ENCODE peak calls at places on chromosomes 2 and 18, in five cellular contexts. One of them, this sample, is unnamed.

GRCh38 chr2:85589982-85590791 is 5.4 kb upstream of the RNF181 start:
- DNase-seq in tibial nerve: no peak
- DNase-seq in heart left ventricle: peak; percentile 67
- DNase-seq in naive thymus-derived CD4-positive, alpha-beta T cell: no peak
- DNase-seq in neural progenitor cell: no peak
- DNase-seq in this sample: peak; percentile 99

GRCh38 chr2:197286805-197287595 is 23.6 kb downstream of the ANKRD44 start:
- DNase-seq in tibial nerve: peak; percentile 71
- DNase-seq in heart left ventricle: peak; percentile 59
- DNase-seq in naive thymus-derived CD4-positive, alpha-beta T cell: peak; percentile 74
- DNase-seq in neural progenitor cell: no peak
- DNase-seq in this sample: peak; percentile 92

GRCh38 chr2:43840961-43841360 is 2.2 kb downstream of the ABCG8 start:
- DNase-seq in tibial nerve: no peak
- DNase-seq in heart left ventricle: no peak
- DNase-seq in naive thymus-derived CD4-positive, alpha-beta T cell: no peak
- DNase-seq in neural progenitor cell: no peak
- DNase-seq in this sample: no peak

GRCh38 chr18:70422061-70422965 is 133.5 kb downstream of the SOCS6 start:
- DNase-seq in tibial nerve: peak; percentile 67
- DNase-seq in heart left ventricle: peak; percentile 72
- DNase-seq in naive thymus-derived CD4-positive, alpha-beta T cell: no peak
- DNase-seq in neural progenitor cell: no peak
- DNase-seq in this sample: peak; percentile 93

GRCh38 chr18:32815881-32816280 is 43.1 kb upstream of the KLHL14 start:
- DNase-seq in tibial nerve: no peak
- DNase-seq in heart left ventricle: no peak
- DNase-seq in naive thymus-derived CD4-positive, alpha-beta T cell: no peak
- DNase-seq in neural progenitor cell: no peak
- DNase-seq in this sample: no peak

GRCh38 chr2:161122772-161123530 is 37.3 kb upstream of the TANK start:
- DNase-seq in tibial nerve: peak; percentile 31
- DNase-seq in heart left ventricle: peak; percentile 41
- DNase-seq in naive thymus-derived CD4-positive, alpha-beta T cell: no peak
- DNase-seq in neural progenitor cell: no peak
- DNase-seq in this sample: peak; percentile 92

GRCh38 chr2:57882895-57883515 is 163.6 kb upstream of the VRK2 start:
- DNase-seq in tibial nerve: no peak
- DNase-seq in heart left ventricle: no peak
- DNase-seq in naive thymus-derived CD4-positive, alpha-beta T cell: no peak
- DNase-seq in neural progenitor cell: no peak
- DNase-seq in this sample: no peak

GRCh38 chr2:54520687-54521086 is 64.6 kb downstream of the SPTBN1 start:
- DNase-seq in tibial nerve: no peak
- DNase-seq in heart left ventricle: no peak
- DNase-seq in naive thymus-derived CD4-positive, alpha-beta T cell: no peak
- DNase-seq in neural progenitor cell: no peak
- DNase-seq in this sample: no peak

GRCh38 chr2:218406949-218407703 is 7.5 kb downstream of the CTDSP1 start:
- DNase-seq in tibial nerve: peak; percentile 69
- DNase-seq in heart left ventricle: peak; percentile 48
- DNase-seq in naive thymus-derived CD4-positive, alpha-beta T cell: peak; percentile 77
- DNase-seq in neural progenitor cell: peak; percentile 8
- DNase-seq in this sample: peak; percentile 76

GRCh38 chr2:12232876-12233275 is 483.9 kb upstream of the TRIB2 start:
- DNase-seq in tibial nerve: no peak
- DNase-seq in heart left ventricle: no peak
- DNase-seq in naive thymus-derived CD4-positive, alpha-beta T cell: no peak
- DNase-seq in neural progenitor cell: no peak
- DNase-seq in this sample: no peak

GRCh38 chr2:197010200-197011020 is 83.9 kb upstream of the PGAP1 start:
- DNase-seq in tibial nerve: no peak
- DNase-seq in heart left ventricle: no peak
- DNase-seq in naive thymus-derived CD4-positive, alpha-beta T cell: no peak
- DNase-seq in neural progenitor cell: peak; percentile 36
- DNase-seq in this sample: no peak

GRCh38 chr2:239600650-239601049 is 199.8 kb upstream of the HDAC4 start:
- DNase-seq in tibial nerve: no peak
- DNase-seq in heart left ventricle: no peak
- DNase-seq in naive thymus-derived CD4-positive, alpha-beta T cell: no peak
- DNase-seq in neural progenitor cell: no peak
- DNase-seq in this sample: no peak

GRCh38 chr2:182870227-182870626 is 3.8 kb upstream of the FRZB start:
- DNase-seq in tibial nerve: no peak
- DNase-seq in heart left ventricle: no peak
- DNase-seq in naive thymus-derived CD4-positive, alpha-beta T cell: no peak
- DNase-seq in neural progenitor cell: peak; percentile 65
- DNase-seq in this sample: no peak

GRCh38 chr2:114222331-114222730 is 220.1 kb upstream of the DPP10 start:
- DNase-seq in tibial nerve: no peak
- DNase-seq in heart left ventricle: no peak
- DNase-seq in naive thymus-derived CD4-positive, alpha-beta T cell: no peak
- DNase-seq in neural progenitor cell: no peak
- DNase-seq in this sample: no peak

GRCh38 chr2:70643715-70644114 is 90.1 kb upstream of the TGFA start:
- DNase-seq in tibial nerve: no peak
- DNase-seq in heart left ventricle: no peak
- DNase-seq in naive thymus-derived CD4-positive, alpha-beta T cell: peak; percentile 38
- DNase-seq in neural progenitor cell: peak; percentile 62
- DNase-seq in this sample: peak; percentile 14

GRCh38 chr2:71846669-71847291 is 300.9 kb downstream of the CYP26B1 start:
- DNase-seq in tibial nerve: no peak
- DNase-seq in heart left ventricle: no peak
- DNase-seq in naive thymus-derived CD4-positive, alpha-beta T cell: no peak
- DNase-seq in neural progenitor cell: no peak
- DNase-seq in this sample: peak; percentile 28

GRCh38 chr2:30073523-30073922 is 73.3 kb upstream of the YPEL5 start:
- DNase-seq in tibial nerve: no peak
- DNase-seq in heart left ventricle: no peak
- DNase-seq in naive thymus-derived CD4-positive, alpha-beta T cell: no peak
- DNase-seq in neural progenitor cell: no peak
- DNase-seq in this sample: no peak

GRCh38 chr2:216665240-216665639 is 30.1 kb downstream of the IGFBP5 start:
- DNase-seq in tibial nerve: peak; percentile 57
- DNase-seq in heart left ventricle: peak; percentile 73
- DNase-seq in naive thymus-derived CD4-positive, alpha-beta T cell: no peak
- DNase-seq in neural progenitor cell: peak; percentile 18
- DNase-seq in this sample: peak; percentile 68

GRCh38 chr2:75788154-75788553 is 77.4 kb upstream of the GCFC2 start:
- DNase-seq in tibial nerve: no peak
- DNase-seq in heart left ventricle: no peak
- DNase-seq in naive thymus-derived CD4-positive, alpha-beta T cell: no peak
- DNase-seq in neural progenitor cell: no peak
- DNase-seq in this sample: no peak

GRCh38 chr2:71570511-71570910 is 117.2 kb downstream of the DYSF start:
- DNase-seq in tibial nerve: no peak
- DNase-seq in heart left ventricle: no peak
- DNase-seq in naive thymus-derived CD4-positive, alpha-beta T cell: no peak
- DNase-seq in neural progenitor cell: no peak
- DNase-seq in this sample: no peak

GRCh38 chr18:40583671-40584070 is 1371.4 kb upstream of the PIK3C3 start:
- DNase-seq in tibial nerve: no peak
- DNase-seq in heart left ventricle: no peak
- DNase-seq in naive thymus-derived CD4-positive, alpha-beta T cell: no peak
- DNase-seq in neural progenitor cell: no peak
- DNase-seq in this sample: no peak

GRCh38 chr2:15449542-15450236 is 111.4 kb downstream of the NBAS start:
- DNase-seq in tibial nerve: no peak
- DNase-seq in heart left ventricle: no peak
- DNase-seq in naive thymus-derived CD4-positive, alpha-beta T cell: no peak
- DNase-seq in neural progenitor cell: no peak
- DNase-seq in this sample: peak; percentile 63

GRCh38 chr2:143071185-143071876 is 57.9 kb upstream of the ARHGAP15 start:
- DNase-seq in tibial nerve: no peak
- DNase-seq in heart left ventricle: no peak
- DNase-seq in naive thymus-derived CD4-positive, alpha-beta T cell: no peak
- DNase-seq in neural progenitor cell: no peak
- DNase-seq in this sample: no peak

GRCh38 chr2:170680172-170680913 is 34.8 kb upstream of the SP5 start:
- DNase-seq in tibial nerve: no peak
- DNase-seq in heart left ventricle: no peak
- DNase-seq in naive thymus-derived CD4-positive, alpha-beta T cell: no peak
- DNase-seq in neural progenitor cell: no peak
- DNase-seq in this sample: no peak

GRCh38 chr2:152433289-152433688 is 98.3 kb downstream of the FMNL2 start:
- DNase-seq in tibial nerve: no peak
- DNase-seq in heart left ventricle: no peak
- DNase-seq in naive thymus-derived CD4-positive, alpha-beta T cell: no peak
- DNase-seq in neural progenitor cell: no peak
- DNase-seq in this sample: no peak

GRCh38 chr2:79393107-79393506 is 119.7 kb upstream of the CTNNA2 start:
- DNase-seq in tibial nerve: no peak
- DNase-seq in heart left ventricle: no peak
- DNase-seq in naive thymus-derived CD4-positive, alpha-beta T cell: no peak
- DNase-seq in neural progenitor cell: no peak
- DNase-seq in this sample: no peak

GRCh38 chr2:156915332-156915731 is 342.2 kb upstream of the GALNT5 start:
- DNase-seq in tibial nerve: no peak
- DNase-seq in heart left ventricle: no peak
- DNase-seq in naive thymus-derived CD4-positive, alpha-beta T cell: no peak
- DNase-seq in neural progenitor cell: no peak
- DNase-seq in this sample: no peak

GRCh38 chr18:28791101-28791500 is 614.2 kb upstream of the CDH2 start:
- DNase-seq in tibial nerve: no peak
- DNase-seq in heart left ventricle: no peak
- DNase-seq in naive thymus-derived CD4-positive, alpha-beta T cell: no peak
- DNase-seq in neural progenitor cell: no peak
- DNase-seq in this sample: no peak

GRCh38 chr2:231360881-231361294 is 34.6 kb upstream of the B3GNT7 start:
- DNase-seq in tibial nerve: no peak
- DNase-seq in heart left ventricle: no peak
- DNase-seq in naive thymus-derived CD4-positive, alpha-beta T cell: no peak
- DNase-seq in neural progenitor cell: no peak
- DNase-seq in this sample: no peak

GRCh38 chr2:163264376-163264775 is 425.8 kb upstream of the KCNH7 start:
- DNase-seq in tibial nerve: no peak
- DNase-seq in heart left ventricle: no peak
- DNase-seq in naive thymus-derived CD4-positive, alpha-beta T cell: no peak
- DNase-seq in neural progenitor cell: no peak
- DNase-seq in this sample: peak; percentile 70

GRCh38 chr2:20430461-20431302 is 16.2 kb upstream of the RHOB start:
- DNase-seq in tibial nerve: peak; percentile 17
- DNase-seq in heart left ventricle: no peak
- DNase-seq in naive thymus-derived CD4-positive, alpha-beta T cell: no peak
- DNase-seq in neural progenitor cell: no peak
- DNase-seq in this sample: no peak

GRCh38 chr2:223865124-223865523 is 27.7 kb upstream of the AP1S3 start:
- DNase-seq in tibial nerve: no peak
- DNase-seq in heart left ventricle: no peak
- DNase-seq in naive thymus-derived CD4-positive, alpha-beta T cell: peak; percentile 73
- DNase-seq in neural progenitor cell: no peak
- DNase-seq in this sample: no peak

DNA sequence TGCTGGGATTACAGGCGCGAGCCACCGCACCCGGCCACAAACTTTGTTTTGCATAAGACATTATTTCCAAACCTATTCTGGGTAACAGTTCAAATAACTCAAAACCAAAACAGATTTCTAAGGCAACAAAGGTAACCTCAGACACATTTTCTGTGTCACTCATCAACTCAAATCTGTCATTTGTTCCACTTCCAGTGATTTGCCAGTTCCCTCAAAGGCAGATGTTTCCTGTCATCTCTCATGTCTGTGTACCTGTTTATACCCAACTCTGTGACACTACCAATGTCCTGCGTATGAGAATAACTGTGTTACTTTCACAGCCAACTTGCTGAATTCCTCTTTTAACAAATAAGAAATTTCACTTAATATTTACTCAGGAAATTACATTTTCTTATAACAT is 54.4 kb downstream of the SCN3A start:
- DNase-seq in tibial nerve: no peak
- DNase-seq in heart left ventricle: no peak
- DNase-seq in naive thymus-derived CD4-positive, alpha-beta T cell: peak; percentile 6
- DNase-seq in neural progenitor cell: no peak
- DNase-seq in this sample: no peak
- H3K4me3 ChIP-seq in tibial nerve: no peak overlapping the region
- H3K4me3 ChIP-seq in heart left ventricle: no peak overlapping the region
- H3K4me3 ChIP-seq in naive thymus-derived CD4-positive, alpha-beta T cell: no peak overlapping the region
- H3K4me3 ChIP-seq in neural progenitor cell: no peak overlapping the region
- H3K4me3 ChIP-seq in this sample: no peak overlapping the region

DNA sequence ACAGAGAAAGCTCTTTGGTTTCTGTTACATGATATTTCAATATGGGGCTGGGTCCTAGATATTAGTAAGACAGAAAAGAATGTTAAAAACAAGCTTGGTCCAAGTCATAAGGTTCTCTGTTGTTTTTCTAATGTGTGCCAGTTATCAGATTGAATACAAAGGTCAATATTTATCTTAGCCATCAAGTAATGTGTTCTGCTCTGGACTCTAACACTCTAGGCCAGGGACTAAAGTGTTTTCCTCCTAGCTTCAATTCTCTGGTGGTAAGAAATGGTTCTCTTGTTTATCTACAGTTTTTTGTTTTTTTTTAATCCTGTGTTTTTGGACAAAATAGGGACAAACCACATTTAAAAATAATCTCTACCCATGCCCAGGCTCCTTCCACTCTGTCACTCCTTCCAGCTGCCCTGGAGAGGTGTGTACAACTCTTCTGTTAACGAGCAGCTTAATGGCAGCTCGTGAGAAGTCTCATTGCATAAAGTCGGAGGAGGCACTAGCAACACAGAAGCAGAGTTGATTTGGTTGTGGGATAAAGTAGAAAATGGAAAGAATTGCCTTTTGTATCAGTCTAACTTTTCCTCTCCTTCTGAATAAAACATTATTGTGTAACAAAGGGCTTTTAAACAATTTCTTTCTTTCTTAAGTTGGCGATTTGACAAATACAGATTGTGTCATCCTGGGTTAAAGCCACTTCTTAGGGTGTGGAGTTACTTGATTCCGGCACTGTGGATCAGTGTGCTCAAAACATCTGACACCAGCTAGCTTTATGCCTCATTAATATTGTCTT is 8.0 kb upstream of the SESTD1 start:
- DNase-seq in tibial nerve: no peak
- DNase-seq in heart left ventricle: no peak
- DNase-seq in naive thymus-derived CD4-positive, alpha-beta T cell: no peak
- DNase-seq in neural progenitor cell: peak; percentile 11
- DNase-seq in this sample: peak; percentile 5
- H3K4me3 ChIP-seq in tibial nerve: no peak overlapping the region
- H3K4me3 ChIP-seq in heart left ventricle: no peak overlapping the region
- H3K4me3 ChIP-seq in naive thymus-derived CD4-positive, alpha-beta T cell: no peak overlapping the region
- H3K4me3 ChIP-seq in neural progenitor cell: no peak overlapping the region
- H3K4me3 ChIP-seq in this sample: no peak overlapping the region

GRCh38 chr2:131394147-131394931 is 30.4 kb upstream of the RAB6D start:
- DNase-seq in tibial nerve: no peak
- DNase-seq in heart left ventricle: no peak
- DNase-seq in naive thymus-derived CD4-positive, alpha-beta T cell: peak; percentile 25
- DNase-seq in neural progenitor cell: peak; percentile 66
- DNase-seq in this sample: peak; percentile 28
- H3K4me3 ChIP-seq in tibial nerve: no peak overlapping the region
- H3K4me3 ChIP-seq in heart left ventricle: no peak overlapping the region
- H3K4me3 ChIP-seq in naive thymus-derived CD4-positive, alpha-beta T cell: no peak overlapping the region
- H3K4me3 ChIP-seq in neural progenitor cell: peak overlapping the region; percentile 54
- H3K4me3 ChIP-seq in this sample: no peak overlapping the region

DNA sequence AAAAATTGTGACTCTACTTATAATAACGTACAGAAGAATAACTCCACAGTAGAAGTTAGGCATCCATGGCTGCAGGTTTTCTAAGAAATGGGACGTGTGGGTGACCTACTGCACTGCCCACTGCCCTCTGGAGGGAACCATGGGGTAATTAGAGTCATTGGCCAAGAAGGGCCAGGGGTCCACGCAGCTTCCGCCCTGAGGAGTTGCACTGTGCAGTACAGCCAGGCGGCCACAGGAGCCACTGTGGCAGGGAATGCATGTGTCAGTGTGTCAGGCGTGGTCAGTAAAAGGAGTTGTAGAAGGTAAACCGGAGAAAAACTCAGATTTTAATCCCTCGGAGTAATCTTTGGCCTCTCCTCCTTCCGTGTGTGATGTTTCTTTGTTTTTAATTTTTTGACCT is 24.8 kb downstream of the NCK2 start:
- DNase-seq in tibial nerve: no peak
- DNase-seq in heart left ventricle: no peak
- DNase-seq in naive thymus-derived CD4-positive, alpha-beta T cell: no peak
- DNase-seq in neural progenitor cell: peak; percentile 59
- DNase-seq in this sample: no peak
- H3K4me3 ChIP-seq in tibial nerve: no peak overlapping the region
- H3K4me3 ChIP-seq in heart left ventricle: no peak overlapping the region
- H3K4me3 ChIP-seq in naive thymus-derived CD4-positive, alpha-beta T cell: no peak overlapping the region
- H3K4me3 ChIP-seq in neural progenitor cell: no peak overlapping the region
- H3K4me3 ChIP-seq in this sample: no peak overlapping the region

This sample was measured in cardiac muscle cell.